ENCODE peak calls at places on chromosomes 13 and 19, in five cellular contexts. E is stimulated activated CD4-positive, alpha-beta T cell treated with anti-CD3 and anti-CD28 coated beads, TNF-alpha, amount 100 ng/mL, for 1 hour; Z is BE2C; M is stimulated activated naive CD8-positive, alpha-beta T cell treated with anti-CD3 and anti-CD28 coated beads, Interleukin-15, Interleukin-2, amounts not matched to agents 100 U/mL and 50 U/mL, for 24 hours; Y is EL. X is an unnamed sample.
A peak's percentile ranks its signal among the peaks of the same experiment; 100 is the strongest.

GRCh38 chr19:7748756-7749155 is 1.4 kb upstream of the CD209 start:
- DNase-seq in Y (peak; percentile 11), Z (no peak), E (no peak), M (no peak), X (no peak)

GRCh38 chr13:59452189-59452588 is 711.5 kb downstream of the DIAPH3 start:
- DNase-seq in M (no peak), Y (no peak), E (no peak), Z (no peak), X (no peak)

GRCh38 chr19:23118400-23118799 is 1.6 kb downstream of the ZNF730 start:
- DNase-seq in E (no peak), Y (peak; percentile 7), Z (no peak), M (no peak), X (no peak)

GRCh38 chr19:4267901-4268815 is 10.9 kb upstream of the SHD start:
- DNase-seq in Z (no peak), E (no peak), M (no peak), Y (no peak), X (no peak)

GRCh38 chr19:18415177-18415867 is 3.9 kb upstream of the SSBP4 start:
- DNase-seq in Y (peak; percentile 78), Z (no peak), E (no peak), M (no peak), X (peak; percentile 10)

GRCh38 chr19:47445937-47446402 is 25.7 kb downstream of the SLC8A2 start:
- DNase-seq in Y (peak; percentile 32), E (peak; percentile 65), M (peak; percentile 47), Z (peak; percentile 85), X (peak; percentile 60)

GRCh38 chr13:37118002-37118401 is 12.5 kb upstream of the CSNK1A1L start:
- DNase-seq in Z (no peak), M (no peak), Y (no peak), E (no peak), X (peak; percentile 59)

GRCh38 chr13:21124853-21125252 is 51.5 kb downstream of the SKA3 start:
- DNase-seq in Z (peak; percentile 88), M (no peak), Y (peak; percentile 59), E (no peak), X (peak; percentile 89)

GRCh38 chr19:47082493-47082892 is 31.1 kb downstream of the ZC3H4 start:
- DNase-seq in E (no peak), Y (no peak), M (no peak), Z (no peak), X (no peak)

GRCh38 chr13:51538626-51539179 is 45.6 kb upstream of the WDFY2 start:
- DNase-seq in Y (no peak), E (no peak), Z (no peak), M (no peak), X (no peak)

X was measured in astrocyte of the hippocampus.